ENCODE peak calls at places on chromosomes 4 and X, in four cellular contexts. J is H1, Y is mesendoderm, B is IMR-90. O is an unnamed sample.

GRCh38 chr4:40621592-40622512 is 7.8 kb downstream of the RBM47 start:
- DNase-seq in B (peak; percentile 98), J (peak; percentile 41), Y (peak; percentile 91), O (peak; percentile 52)

GRCh38 chr4:17780461-17781071 is 855 bp downstream of the FAM184B start:
- DNase-seq in B (peak; percentile 47), Y (peak; percentile 19), J (no peak), O (no peak)

GRCh38 chr4:56321246-56321645 is 66.0 kb downstream of the AASDH start:
- DNase-seq in Y (no peak), J (no peak), B (peak; percentile 22), O (no peak)

GRCh38 chr4:42396361-42397255 is 680 bp upstream of the SHISA3 start:
- DNase-seq in B (no peak), J (no peak), Y (peak; percentile 51), O (peak; percentile 40)

GRCh38 chr4:170374770-170375169 is 285.0 kb upstream of the AADAT start:
- DNase-seq in Y (peak; percentile 81), B (no peak), J (peak; percentile 33), O (peak; percentile 73)

GRCh38 chr4:32454482-32454881 is 1734.3 kb downstream of the PCDH7 start:
- DNase-seq in Y (no peak), B (no peak), J (no peak), O (no peak)

GRCh38 chr4:185508162-185508561 is 27.1 kb downstream of the PDLIM3 start:
- DNase-seq in Y (no peak), J (no peak), B (no peak), O (no peak)

GRCh38 chrX:119398974-119399771 is at the start of gene SLC25A43:
- DNase-seq in J (no peak), Y (peak; percentile 37), B (no peak), O (peak; percentile 37)

GRCh38 chr4:5984843-5985242 is 33.4 kb downstream of the C4orf50 start:
- DNase-seq in J (no peak), Y (no peak), B (no peak), O (no peak)

GRCh38 chr4:186078977-186079697 is 10.2 kb downstream of the TLR3 start:
- DNase-seq in Y (peak; percentile 91), J (no peak), B (no peak), O (peak; percentile 62)

GRCh38 chrX:1788300-1788911 is 173.5 kb downstream of the ASMT start:
- DNase-seq in J (no peak), Y (no peak), B (no peak), O (no peak)

GRCh38 chrX:44203791-44204190 is 139.7 kb downstream of the EFHC2 start:
- DNase-seq in B (no peak), Y (peak; percentile 19), J (no peak), O (no peak)

GRCh38 chrX:102345916-102346315 is 93.9 kb downstream of the NXF2B start:
- DNase-seq in Y (peak; percentile 48), J (no peak), B (peak; percentile 34), O (peak; percentile 68)

GRCh38 chr4:23135792-23136645 is 443.3 kb downstream of the GBA3 start:
- DNase-seq in B (peak; percentile 41), J (no peak), Y (peak; percentile 81), O (no peak)

GRCh38 chr4:35525192-35525978 is 718.9 kb downstream of the ARAP2 start:
- DNase-seq in J (no peak), Y (peak; percentile 10), B (no peak), O (peak; percentile 63)

GRCh38 chr4:89299153-89299789 is 8.3 kb downstream of the GPRIN3 start:
- DNase-seq in J (no peak), B (no peak), Y (no peak), O (no peak)

GRCh38 chrX:9917861-9918260 is 49.3 kb upstream of the CLDN34 start:
- DNase-seq in B (no peak), J (no peak), Y (peak; percentile 28), O (no peak)

GRCh38 chr4:72997409-72997808 is 72.1 kb downstream of the COX18 start:
- DNase-seq in J (no peak), Y (peak; percentile 46), B (peak; percentile 11), O (no peak)

GRCh38 chrX:118497180-118497814 is 1.7 kb downstream of the DOCK11 start:
- DNase-seq in J (no peak), Y (no peak), B (no peak), O (no peak)

GRCh38 chrX:150958177-150958576 is 25.0 kb upstream of the HMGB3 start:
- DNase-seq in Y (no peak), B (no peak), J (no peak), O (no peak)

GRCh38 chr4:134024251-134024650 is 177.3 kb downstream of the PABPC4L start:
- DNase-seq in J (no peak), Y (peak; percentile 82), B (no peak), O (no peak)

GRCh38 chrX:130094712-130095111 is 15.6 kb downstream of the ELF4 start:
- DNase-seq in J (no peak), Y (no peak), B (no peak), O (no peak)

GRCh38 chr4:165369522-165369921 is 9.3 kb upstream of the CPE start:
- DNase-seq in Y (no peak), J (no peak), B (no peak), O (no peak)

GRCh38 chrX:37813570-37813969 is 33.7 kb downstream of the CYBB start:
- DNase-seq in B (no peak), Y (no peak), J (no peak), O (no peak)

GRCh38 chr4:176270669-176271068 is 1.6 kb upstream of the ASB5 start:
- DNase-seq in J (peak; percentile 13), B (peak; percentile 100), Y (peak; percentile 80), O (no peak)

GRCh38 chr4:8369426-8370105 is 71.0 kb downstream of the ACOX3 start:
- DNase-seq in J (no peak), Y (no peak), B (no peak), O (no peak)
- H4K5ac ChIP-seq in J (no peak overlapping the region), Y (no peak overlapping the region), B (no peak overlapping the region), O (no peak overlapping the region)

GRCh38 chrX:39438603-39439602 is 637.6 kb downstream of the MID1IP1 start:
- DNase-seq in J (no peak), B (no peak), Y (no peak), O (no peak)
- H4K5ac ChIP-seq in J (no peak overlapping the region), B (no peak overlapping the region), Y (no peak overlapping the region), O (no peak overlapping the region)

DNA sequence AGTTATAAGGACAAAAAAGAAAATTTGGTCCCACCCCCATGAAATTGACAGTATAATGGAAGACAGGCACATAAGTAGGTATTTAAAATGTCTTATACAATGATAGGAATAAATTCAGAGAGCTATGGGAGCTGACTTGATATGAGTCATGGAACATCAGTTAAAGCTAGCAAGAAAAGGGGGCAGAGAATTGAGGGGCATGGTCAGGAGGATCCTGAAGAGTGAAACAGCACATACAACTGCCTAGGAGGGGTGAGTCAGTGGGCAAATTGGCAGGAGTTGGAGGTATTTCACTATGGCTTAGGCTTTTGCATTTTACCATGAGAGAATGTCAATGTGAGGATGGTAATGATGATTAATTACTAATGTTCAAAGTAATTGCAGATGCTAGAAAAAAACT is 95.4 kb upstream of the BANK1 start:
- DNase-seq in J (no peak), Y (no peak), B (no peak), O (no peak)
- H4K5ac ChIP-seq in J (no peak overlapping the region), Y (no peak overlapping the region), B (no peak overlapping the region), O (no peak overlapping the region)

GRCh38 chr4:157838366-157838765 is 334.5 kb downstream of the GASK1B start:
- DNase-seq in B (no peak), Y (no peak), J (no peak), O (no peak)
- H4K5ac ChIP-seq in B (no peak overlapping the region), Y (no peak overlapping the region), J (no peak overlapping the region), O (no peak overlapping the region)

O was measured in H9.